ENCODE peak calls at places on chromosomes 13 and 19, in four cellular contexts. R is H1, N is GM12878, T is K562. O is an unnamed sample.

GRCh38 chr13:26946675-26947342 is 186.2 kb upstream of the GPR12 start:
- DNase-seq in N (peak), T (peak), R (no peak), O (peak)

GRCh38 chr13:76646946-76647345 is 239.3 kb downstream of the KCTD12 start:
- DNase-seq in R (no peak), T (no peak), N (no peak), O (peak)

GRCh38 chr19:32104465-32105235 is 240.8 kb upstream of the ZNF507 start:
- DNase-seq in T (no peak), N (no peak), R (no peak), O (no peak)

GRCh38 chr19:9144920-9145319 is 4.7 kb downstream of the ZNF317 start:
- DNase-seq in N (no peak), T (no peak), R (no peak), O (no peak)

GRCh38 chr19:2534374-2535050 is 58.6 kb downstream of the GADD45B start:
- DNase-seq in R (no peak), T (no peak), N (no peak), O (no peak)

GRCh38 chr13:32911506-32911905 is 104.7 kb upstream of the KL start:
- DNase-seq in T (peak), N (no peak), R (peak), O (peak)

GRCh38 chr13:28584873-28585317 is 74.0 kb upstream of the POMP start:
- DNase-seq in N (no peak), T (no peak), R (no peak), O (peak)

GRCh38 chr13:98992355-98992754 is 14.5 kb upstream of the DOCK9 start:
- DNase-seq in T (no peak), R (no peak), N (no peak), O (peak)

GRCh38 chr13:62119739-62120700 is 704.4 kb upstream of the PCDH20 start:
- DNase-seq in R (no peak), T (no peak), N (no peak), O (peak)

GRCh38 chr13:48255090-48255489 is 22.1 kb downstream of the ITM2B start:
- DNase-seq in T (no peak), R (no peak), N (no peak), O (no peak)

GRCh38 chr19:33702606-33703437 is 81.1 kb downstream of the CHST8 start:
- DNase-seq in N (no peak), T (no peak), R (no peak), O (no peak)

GRCh38 chr19:33704271-33704670 is 82.5 kb downstream of the CHST8 start:
- DNase-seq in N (no peak), R (no peak), T (no peak), O (no peak)

GRCh38 chr19:33703821-33704220 is 82.1 kb downstream of the CHST8 start:
- DNase-seq in T (no peak), N (no peak), R (no peak), O (no peak)

GRCh38 chr19:33705090-33705847 is 83.5 kb downstream of the CHST8 start:
- DNase-seq in N (no peak), R (no peak), T (no peak), O (no peak)

GRCh38 chr19:33703438-33703750 is 81.6 kb downstream of the CHST8 start:
- DNase-seq in T (no peak), R (no peak), N (no peak), O (no peak)
- TF ChIP-seq CHD1 in T (no peak), R (no peak), N (no peak), O (no peak)

GRCh38 chr19:46481187-46481586 is 9.8 kb upstream of the PNMA8A start:
- DNase-seq in T (no peak), R (no peak), N (no peak), O (peak)
- H3K27ac ChIP-seq in T (no peak), R (no peak), N (no peak), O (peak)

GRCh38 chr19:17555480-17555928 is at the start of gene COLGALT1:
- DNase-seq in R (peak), N (peak), T (peak), O (peak)
- TF ChIP-seq CHD1 in R (no peak), N (no peak), T (no peak), O (no peak)

DNA sequence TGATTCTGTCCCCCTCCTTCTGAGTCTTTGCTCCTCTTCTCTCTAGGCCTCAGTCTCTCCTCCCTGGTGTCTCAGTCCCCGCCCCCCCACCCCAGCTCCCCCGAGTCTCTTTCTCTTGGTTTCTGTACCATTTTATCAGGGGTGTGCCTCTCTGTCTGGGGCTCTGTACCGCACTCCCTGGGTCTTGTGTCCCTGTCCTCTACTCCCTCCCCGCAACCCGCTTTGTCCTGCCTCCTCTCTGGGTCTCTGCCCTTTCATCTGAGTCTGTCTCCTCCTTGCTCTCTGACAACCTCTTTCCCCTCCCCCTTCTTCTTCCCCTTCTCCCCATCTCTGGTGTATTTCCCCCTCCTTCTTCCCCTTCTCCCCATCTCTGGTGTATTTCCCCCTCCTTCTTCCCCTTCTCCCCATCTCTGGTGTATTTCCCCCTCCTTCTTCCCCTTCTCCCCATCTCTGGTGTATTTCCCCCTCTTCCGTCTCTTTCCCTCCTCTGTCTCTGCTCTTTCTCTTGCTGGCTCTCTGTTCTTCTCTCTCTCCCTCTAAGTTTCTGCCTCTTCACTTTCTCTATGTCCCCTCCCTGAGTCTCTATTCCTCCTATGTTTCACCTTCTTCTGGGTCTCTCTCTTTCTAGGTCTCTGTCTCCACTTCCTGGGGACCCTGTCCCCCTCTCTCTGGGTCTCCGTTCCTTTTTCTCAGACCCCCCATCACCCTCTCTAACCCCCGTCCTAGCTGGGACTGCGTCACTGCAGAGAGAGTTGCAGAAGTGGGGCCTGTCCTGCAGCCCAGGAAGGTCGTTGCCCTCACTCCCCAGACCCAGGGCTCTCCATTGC is 2.2 kb upstream of the KCNC3 start:
- DNase-seq in T (no peak), R (no peak), N (no peak), O (no peak)
- H3K27ac ChIP-seq in T (peak), R (no peak), N (peak), O (no peak)

DNA sequence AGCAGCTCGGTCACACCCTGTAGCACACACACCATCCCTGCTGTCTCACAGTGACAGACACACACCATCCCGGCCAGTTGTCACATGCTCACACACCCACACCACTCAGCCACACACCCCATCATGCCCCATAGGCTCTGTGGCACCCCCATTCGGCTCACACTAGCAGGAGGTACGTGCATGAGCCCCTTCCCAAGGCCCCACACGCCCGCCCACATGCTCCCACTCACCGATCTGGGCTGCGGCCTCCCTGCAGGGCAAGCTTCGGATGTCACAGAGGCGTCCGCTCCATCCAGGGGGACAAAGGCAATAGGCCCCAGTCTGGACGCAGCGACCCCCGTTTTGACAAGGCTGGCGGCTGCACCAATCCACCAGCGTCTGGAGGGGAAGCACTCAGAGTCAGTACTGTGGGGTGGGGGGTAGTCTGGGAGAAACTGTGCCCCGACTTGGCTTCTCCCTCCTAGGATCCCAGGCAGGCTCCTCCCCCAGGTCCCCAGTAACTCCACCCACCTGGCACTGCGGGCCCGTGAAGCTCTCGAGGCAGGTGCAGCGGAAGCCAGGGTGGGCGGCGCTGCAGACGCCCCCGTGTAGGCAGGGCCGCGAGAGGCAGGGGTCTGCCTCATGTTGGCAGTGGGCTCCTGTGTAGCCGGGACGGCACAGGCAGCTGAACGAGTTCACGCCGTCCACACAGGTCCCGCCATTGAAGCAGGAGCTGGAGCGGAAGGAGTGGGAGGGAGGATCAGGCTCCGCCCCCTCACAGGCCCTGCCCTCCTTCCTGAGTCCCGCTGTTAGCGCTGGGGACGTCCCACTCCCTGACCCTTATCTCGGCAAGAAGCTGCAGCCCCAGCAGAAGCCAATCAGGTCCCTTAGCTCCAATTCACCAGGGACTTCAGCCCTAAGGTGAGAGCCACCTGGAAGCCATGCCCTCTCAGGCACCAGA is 20.1 kb downstream of the NOTCH3 start:
- DNase-seq in R (no peak), T (peak), N (no peak), O (no peak)
- TF ChIP-seq CHD1 in R (no peak), T (no peak), N (no peak), O (no peak)

GRCh38 chr19:14544047-14544446 is 14.7 kb downstream of the TECR start:
- DNase-seq in N (no peak), T (peak), R (no peak), O (no peak)

GRCh38 chr19:14544977-14545715 is 15.8 kb downstream of the TECR start:
- DNase-seq in R (no peak), T (no peak), N (no peak), O (no peak)

GRCh38 chr19:14542721-14543328 is 13.4 kb downstream of the TECR start:
- DNase-seq in T (peak), N (no peak), R (no peak), O (no peak)

GRCh38 chr19:14550201-14550754 is 20.9 kb downstream of the TECR start:
- DNase-seq in N (no peak), R (no peak), T (peak), O (no peak)

GRCh38 chr19:14545716-14546082 is 16.3 kb downstream of the TECR start:
- DNase-seq in R (no peak), N (no peak), T (no peak), O (no peak)
- H3K27ac ChIP-seq in R (no peak), N (no peak), T (peak), O (no peak)

GRCh38 chr19:10398819-10399218 is 4.5 kb downstream of the CDC37 start:
- DNase-seq in R (no peak), T (peak), N (no peak), O (no peak)

GRCh38 chr19:10403137-10404021 is at the start of gene CDC37:
- DNase-seq in N (peak), R (peak), T (peak), O (peak)

GRCh38 chr19:10395853-10396355 is 7.4 kb downstream of the CDC37 start:
- DNase-seq in T (no peak), N (no peak), R (no peak), O (no peak)

GRCh38 chr19:10402441-10403038 is 802 bp downstream of the CDC37 start:
- DNase-seq in N (no peak), T (peak), R (no peak), O (no peak)

GRCh38 chr19:10399878-10400277 is 3.5 kb downstream of the CDC37 start:
- DNase-seq in T (no peak), R (no peak), N (no peak), O (no peak)
- TF ChIP-seq CHD1 in T (no peak), R (no peak), N (no peak), O (no peak)